ENCODE peak calls at places on chromosomes 12 and 14, in seven cellular contexts. L is H4, A is ELR, T is NCI-H460, O is hippocampal formation, W is neuronal stem cell, Z is cardiac fibroblast. V is an unnamed sample.

GRCh38 chr14:20986811-20987210 is 3.0 kb upstream of the METTL17 start:
- DNase-seq in L (peak), A (peak), T (peak), O (no peak), W (no peak), Z (peak), V (peak)

GRCh38 chr12:127722651-127723050 is 544.3 kb upstream of the TMEM132C start:
- DNase-seq in L (no peak), A (no peak), T (no peak), O (no peak), W (no peak), Z (no peak), V (no peak)

GRCh38 chr12:57185906-57186508 is 30.6 kb upstream of the NXPH4 start:
- DNase-seq in L (no peak), A (no peak), T (no peak), O (no peak), W (no peak), Z (no peak), V (no peak)

GRCh38 chr12:21499765-21500164 is 1.7 kb downstream of the RECQL start:
- DNase-seq in L (no peak), A (no peak), T (no peak), O (no peak), W (no peak), Z (no peak), V (no peak)

GRCh38 chr14:54676822-54677708 is 110.1 kb downstream of the SAMD4A start:
- DNase-seq in L (peak), A (peak), T (peak), O (peak), W (peak), Z (peak), V (peak)

GRCh38 chr14:104665663-104666522 is 23.5 kb upstream of the INF2 start:
- DNase-seq in L (peak), A (no peak), T (peak), O (peak), W (peak), Z (no peak), V (no peak)

GRCh38 chr14:89607453-89607852 is 190.4 kb upstream of the FOXN3 start:
- DNase-seq in L (no peak), A (no peak), T (no peak), O (no peak), W (no peak), Z (no peak), V (no peak)

GRCh38 chr14:87630808-87631207 is 362.2 kb downstream of the GALC start:
- DNase-seq in L (no peak), A (no peak), T (no peak), O (no peak), W (no peak), Z (no peak), V (no peak)

GRCh38 chr14:103819503-103820307 is 27.7 kb downstream of the PPP1R13B start:
- DNase-seq in L (no peak), A (no peak), T (no peak), O (no peak), W (peak), Z (peak), V (peak)

GRCh38 chr12:64679487-64679983 is 69.2 kb downstream of the RASSF3 start:
- DNase-seq in L (peak), A (peak), T (peak), O (no peak), W (no peak), Z (peak), V (peak)

GRCh38 chr14:50560929-50561280 is 960 bp downstream of the ATL1 start:
- DNase-seq in L (peak), A (peak), T (peak), O (peak), W (peak), Z (peak), V (peak)

GRCh38 chr14:102516531-102517411 is 7.2 kb upstream of the ANKRD9 start:
- DNase-seq in L (no peak), A (peak), T (peak), O (no peak), W (peak), Z (no peak), V (no peak)

V was measured in fibroblast of gingiva.